ENCODE peak calls at places on chromosomes 1 and 21, in ten cellular contexts. O, Y, U, J, M, G, A, L, B and Q are unnamed samples.

GRCh38 chr21:26788783-26789182 is 56.4 kb downstream of the ADAMTS1 start:
- DNase-seq in O (no peak), Y (no peak), U (no peak), J (no peak), M (peak; percentile 52), G (no peak), A (no peak), L (peak; percentile 27), B (peak; percentile 68), Q (no peak)

GRCh38 chr21:34029724-34030528 is 43.5 kb upstream of the MRPS6 start:
- DNase-seq in O (no peak), Y (peak; percentile 72), U (no peak), J (peak; percentile 40), M (no peak), G (peak; percentile 19), A (peak; percentile 91), L (peak; percentile 82), B (no peak), Q (peak; percentile 64)

GRCh38 chr1:206859082-206859491 is 6.3 kb upstream of the IL20 start:
- DNase-seq in O (no peak), Y (no peak), U (no peak), J (no peak), M (no peak), G (no peak), A (no peak), L (no peak), B (no peak), Q (no peak)

GRCh38 chr1:161506336-161507223 is 1.3 kb downstream of the FCGR2A start:
- DNase-seq in O (no peak), Y (peak; percentile 36), U (no peak), J (no peak), M (no peak), G (no peak), A (peak; percentile 74), L (peak; percentile 54), B (peak; percentile 60), Q (no peak)

GRCh38 chr1:78603206-78603605 is 17.0 kb upstream of the IFI44L start:
- DNase-seq in O (no peak), Y (peak; percentile 5), U (no peak), J (no peak), M (no peak), G (no peak), A (no peak), L (peak; percentile 7), B (no peak), Q (no peak)

GRCh38 chr1:53526451-53527101 is 67.4 kb downstream of the DMRTB1 start:
- DNase-seq in O (no peak), Y (peak; percentile 87), U (no peak), J (no peak), M (peak; percentile 75), G (no peak), A (peak; percentile 71), L (peak; percentile 88), B (peak; percentile 74), Q (peak; percentile 93)

GRCh38 chr1:184785529-184785928 is 30.9 kb upstream of the EDEM3 start:
- DNase-seq in O (no peak), Y (no peak), U (no peak), J (no peak), M (no peak), G (no peak), A (no peak), L (no peak), B (no peak), Q (no peak)

GRCh38 chr21:29072873-29073221 is 601 bp downstream of the CCT8 start:
- DNase-seq in O (no peak), Y (peak; percentile 25), U (no peak), J (no peak), M (no peak), G (no peak), A (peak; percentile 73), L (peak; percentile 38), B (no peak), Q (peak; percentile 18)

GRCh38 chr1:83901547-83902155 is 97.3 kb downstream of the TTLL7 start:
- DNase-seq in O (no peak), Y (no peak), U (peak; percentile 24), J (no peak), M (no peak), G (peak; percentile 60), A (peak; percentile 92), L (peak; percentile 93), B (no peak), Q (peak; percentile 79)

GRCh38 chr1:184437306-184437705 is 50.5 kb downstream of the C1orf21 start:
- DNase-seq in O (no peak), Y (no peak), U (no peak), J (no peak), M (no peak), G (peak; percentile 35), A (no peak), L (no peak), B (no peak), Q (no peak)

GRCh38 chr1:5750186-5751170 is 241.7 kb downstream of the NPHP4 start:
- DNase-seq in O (no peak), Y (no peak), U (no peak), J (no peak), M (no peak), G (no peak), A (no peak), L (no peak), B (peak; percentile 22), Q (no peak)

GRCh38 chr21:37001446-37001845 is 5.1 kb upstream of the RIPPLY3 start:
- DNase-seq in O (no peak), Y (peak; percentile 39), U (no peak), J (no peak), M (no peak), G (no peak), A (peak; percentile 48), L (no peak), B (no peak), Q (peak; percentile 46)